ENCODE peak calls at places on chromosomes 12 and 14, in nine cellular contexts. Q is psoas muscle, C is GM12865, F is lower lobe of right lung, O is upper lobe of right lung, M is AG09309, U is cardiac fibroblast, D is adrenal gland, N is BE2C. T is an unnamed sample.

GRCh38 chr14:66717571-66718140 is 209.7 kb downstream of the GPHN start:
- DNase-seq in Q (no peak), C (no peak), F (no peak), O (no peak), M (no peak), U (no peak), D (no peak), N (peak; percentile 16), T (no peak)

GRCh38 chr12:84413656-84414055 is 498.9 kb downstream of the SLC6A15 start:
- DNase-seq in Q (no peak), C (no peak), F (no peak), O (no peak), M (no peak), U (no peak), D (no peak), N (no peak), T (no peak)

GRCh38 chr12:5557906-5558305 is 126.0 kb downstream of the NTF3 start:
- DNase-seq in Q (no peak), C (no peak), F (no peak), O (no peak), M (no peak), U (no peak), D (no peak), N (no peak), T (no peak)

GRCh38 chr14:93343797-93344196 is 3.2 kb upstream of the COX8C start:
- DNase-seq in Q (no peak), C (no peak), F (no peak), O (no peak), M (no peak), U (no peak), D (no peak), N (no peak), T (no peak)

GRCh38 chr14:91229743-91230200 is 14.7 kb downstream of the GPR68 start:
- DNase-seq in Q (no peak), C (peak; percentile 94), F (no peak), O (no peak), M (peak; percentile 73), U (no peak), D (no peak), N (no peak), T (peak; percentile 97)

GRCh38 chr14:51211149-51211548 is 28.9 kb upstream of the TMX1 start:
- DNase-seq in Q (no peak), C (no peak), F (no peak), O (no peak), M (no peak), U (peak; percentile 61), D (no peak), N (peak; percentile 24), T (no peak)

GRCh38 chr14:85978851-85979250 is 448.9 kb downstream of the FLRT2 start:
- DNase-seq in Q (no peak), C (no peak), F (no peak), O (no peak), M (no peak), U (no peak), D (no peak), N (no peak), T (no peak)

GRCh38 chr14:93938766-93939303 is 11.7 kb downstream of the FAM181A start:
- DNase-seq in Q (no peak), C (no peak), F (no peak), O (no peak), M (no peak), U (no peak), D (no peak), N (no peak), T (no peak)

GRCh38 chr12:70197362-70197744 is 45.9 kb upstream of the CNOT2 start:
- DNase-seq in Q (no peak), C (no peak), F (no peak), O (no peak), M (no peak), U (peak; percentile 32), D (no peak), N (no peak), T (no peak)

GRCh38 chr12:79964100-79964627 is 29.3 kb upstream of the PPP1R12A start:
- DNase-seq in Q (no peak), C (no peak), F (no peak), O (no peak), M (no peak), U (no peak), D (no peak), N (no peak), T (no peak)

GRCh38 chr14:34014936-34015335 is 64.1 kb upstream of the EGLN3 start:
- DNase-seq in Q (no peak), C (no peak), F (no peak), O (no peak), M (no peak), U (no peak), D (no peak), N (no peak), T (peak; percentile 19)

GRCh38 chr14:77598366-77599050 is 17.9 kb downstream of the SPTLC2 start:
- DNase-seq in Q (no peak), C (no peak), F (no peak), O (no peak), M (no peak), U (no peak), D (no peak), N (no peak), T (no peak)

GRCh38 chr12:127398026-127398715 is 868.8 kb upstream of the TMEM132C start:
- DNase-seq in Q (no peak), C (no peak), F (no peak), O (no peak), M (no peak), U (no peak), D (no peak), N (no peak), T (no peak)

GRCh38 chr14:69460093-69460701 is 24.3 kb upstream of the PLEKHD1 start:
- DNase-seq in Q (peak; percentile 63), C (peak; percentile 75), F (no peak), O (no peak), M (peak; percentile 71), U (peak; percentile 92), D (peak; percentile 82), N (peak; percentile 62), T (peak; percentile 51)

GRCh38 chr12:38159591-38160317 is 156.8 kb upstream of the ALG10B start:
- DNase-seq in Q (no peak), C (no peak), F (no peak), O (peak; percentile 57), M (no peak), U (no peak), D (no peak), N (no peak), T (no peak)

GRCh38 chr14:85280074-85280473 is 249.9 kb upstream of the FLRT2 start:
- DNase-seq in Q (no peak), C (no peak), F (no peak), O (no peak), M (no peak), U (no peak), D (no peak), N (no peak), T (no peak)

GRCh38 chr12:80692114-80692513 is 15.3 kb upstream of the MYF6 start:
- DNase-seq in Q (peak; percentile 12), C (peak; percentile 21), F (no peak), O (no peak), M (no peak), U (no peak), D (no peak), N (no peak), T (no peak)

GRCh38 chr12:108633534-108634224 is at the start of gene SELPLG:
- DNase-seq in Q (peak; percentile 55), C (peak; percentile 98), F (peak; percentile 95), O (peak; percentile 94), M (no peak), U (no peak), D (peak; percentile 44), N (no peak), T (peak; percentile 89)

GRCh38 chr14:58639842-58640484 is 2.2 kb downstream of the DACT1 start:
- DNase-seq in Q (no peak), C (peak; percentile 59), F (no peak), O (no peak), M (peak; percentile 91), U (peak; percentile 92), D (peak; percentile 47), N (peak; percentile 50), T (peak; percentile 9)
- H3K4me3 ChIP-seq in Q (peak overlapping the region; percentile 76), C (no peak overlapping the region), F (peak overlapping the region; percentile 68), O (peak overlapping the region; percentile 67), M (peak overlapping the region; percentile 87), U (no peak overlapping the region), D (no peak overlapping the region), N (no peak overlapping the region), T (no peak overlapping the region)

DNA sequence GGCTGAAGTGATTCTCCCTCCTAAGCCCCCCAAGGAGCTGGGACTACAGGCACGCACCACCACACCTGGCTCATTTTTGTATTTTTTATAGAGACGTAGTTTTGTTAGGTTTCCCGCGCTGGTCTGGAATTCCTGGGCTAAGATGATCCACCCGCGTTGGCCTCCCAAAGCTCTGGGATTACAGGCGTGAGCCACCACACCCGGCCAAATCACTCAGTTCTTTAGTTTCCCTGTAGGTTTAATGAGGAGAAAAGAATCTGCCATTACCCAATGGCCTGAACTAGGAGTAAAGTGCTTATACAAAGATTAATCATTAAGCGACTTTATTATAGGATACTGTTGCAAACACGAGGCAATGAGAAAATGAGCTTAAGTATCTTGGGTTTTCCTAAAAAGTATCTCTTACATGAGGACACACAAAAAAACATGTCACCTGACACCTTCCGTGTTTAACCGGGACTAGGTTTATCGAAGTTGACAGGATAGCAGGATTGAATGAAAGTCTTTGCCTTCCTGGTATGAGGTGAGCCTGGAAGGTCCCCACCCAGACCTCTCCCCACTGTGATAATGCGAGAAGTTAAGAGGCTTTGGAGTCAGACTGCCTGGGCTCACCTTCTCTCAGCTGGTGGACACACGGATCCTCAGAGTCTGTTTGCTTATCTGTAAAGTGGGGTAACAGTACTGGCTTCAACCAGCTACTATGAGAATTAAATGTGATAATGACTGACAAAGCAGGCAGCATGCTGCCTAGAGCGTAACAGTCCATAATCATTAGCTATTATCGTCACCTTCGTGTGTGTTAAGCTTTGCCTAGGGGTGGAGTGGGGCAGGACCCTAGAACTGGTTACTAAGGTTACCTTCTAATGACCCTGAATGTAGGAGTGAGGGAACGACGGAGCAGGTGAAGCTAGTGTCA is 133.6 kb upstream of the KRAS start:
- DNase-seq in Q (no peak), C (no peak), F (no peak), O (no peak), M (no peak), U (no peak), D (no peak), N (no peak), T (no peak)
- H3K4me3 ChIP-seq in Q (peak overlapping the region; percentile 85), C (no peak overlapping the region), F (peak overlapping the region; percentile 67), O (peak overlapping the region; percentile 69), M (no peak overlapping the region), U (no peak overlapping the region), D (no peak overlapping the region), N (peak overlapping the region; percentile 88), T (no peak overlapping the region)

GRCh38 chr12:56080556-56081138 is 682 bp downstream of the ERBB3 start:
- DNase-seq in Q (no peak), C (no peak), F (peak; percentile 53), O (no peak), M (no peak), U (no peak), D (no peak), N (no peak), T (no peak)
- H3K4me3 ChIP-seq in Q (peak overlapping the region; percentile 72), C (no peak overlapping the region), F (peak overlapping the region; percentile 72), O (peak overlapping the region; percentile 59), M (peak overlapping the region; percentile 65), U (no peak overlapping the region), D (no peak overlapping the region), N (no peak overlapping the region), T (no peak overlapping the region)

GRCh38 chr12:54390668-54391551 is 6.4 kb upstream of the ZNF385A start:
- DNase-seq in Q (peak; percentile 46), C (peak; percentile 64), F (no peak), O (no peak), M (no peak), U (no peak), D (no peak), N (peak; percentile 54), T (no peak)
- H3K4me3 ChIP-seq in Q (peak overlapping the region; percentile 53), C (peak overlapping the region; percentile 45), F (peak overlapping the region; percentile 48), O (peak overlapping the region; percentile 44), M (no peak overlapping the region), U (peak overlapping the region; percentile 25), D (no peak overlapping the region), N (peak overlapping the region; percentile 52), T (peak overlapping the region; percentile 33)

T was measured in Jurkat, Clone E6-1.